ENCODE peak calls at places on chromosomes 7 and 10, in eight cellular contexts. J is WTC11, U is GOT3, C is left colon, V is MCF 10A, G is NCI-H748 treated with DMSO at 0.1 percent for 48 hours, W is naive B cell, E is GM12865. I is an unnamed sample.

GRCh38 chr7:99143522-99143852 is 421 bp downstream of the SMURF1 start:
- DNase-seq in J (no peak), U (no peak), E (no peak), C (no peak), V (no peak), W (no peak), G (no peak), I (no peak)

GRCh38 chr7:109806548-109806947 is 1236.9 kb downstream of the DNAJB9 start:
- DNase-seq in U (no peak), C (no peak), V (no peak), J (no peak), G (no peak), W (no peak), E (no peak), I (no peak)

GRCh38 chr10:102643346-102644065 is 773 bp upstream of the TRIM8 start:
- DNase-seq in G (peak; percentile 3), V (peak; percentile 69), E (peak; percentile 69), U (no peak), C (peak; percentile 67), W (no peak), J (peak; percentile 63), I (peak; percentile 17)

GRCh38 chr10:3624367-3624766 is 160.6 kb downstream of the KLF6 start:
- DNase-seq in W (no peak), C (no peak), J (no peak), U (no peak), G (no peak), V (peak; percentile 84), E (no peak), I (no peak)

GRCh38 chr10:108082596-108082995 is 918.1 kb upstream of the SORCS1 start:
- DNase-seq in J (no peak), W (no peak), V (no peak), U (no peak), E (no peak), C (no peak), G (no peak), I (no peak)

GRCh38 chr10:126029999-126030398 is 133.6 kb downstream of the FANK1 start:
- DNase-seq in W (no peak), G (no peak), C (no peak), V (no peak), U (no peak), E (no peak), J (no peak), I (no peak)

GRCh38 chr10:91251430-91252056 is 31.1 kb downstream of the PCGF5 start:
- DNase-seq in J (peak; percentile 22), U (no peak), C (peak; percentile 37), E (peak; percentile 68), G (peak; percentile 13), V (peak; percentile 80), W (peak; percentile 59), I (no peak)

GRCh38 chr10:43938810-43939209 is 290.1 kb upstream of the ZNF32 start:
- DNase-seq in V (no peak), J (no peak), C (no peak), U (no peak), G (no peak), W (no peak), E (no peak), I (no peak)

GRCh38 chr7:103795787-103796186 is 193.7 kb downstream of the RELN start:
- DNase-seq in G (peak; percentile 53), J (no peak), U (no peak), W (no peak), E (no peak), V (no peak), C (no peak), I (no peak)

GRCh38 chr10:17562572-17562971 is 54.6 kb downstream of the HACD1 start:
- DNase-seq in U (no peak), G (no peak), C (no peak), W (no peak), E (no peak), J (no peak), V (no peak), I (no peak)

GRCh38 chr7:44213872-44214595 is 13.3 kb downstream of the YKT6 start:
- DNase-seq in G (peak; percentile 17), E (peak; percentile 46), J (peak; percentile 47), W (no peak), U (no peak), C (no peak), V (peak; percentile 66), I (no peak)

GRCh38 chr7:155543011-155543881 is 3.1 kb downstream of the CNPY1 start:
- DNase-seq in C (no peak), G (no peak), J (no peak), W (no peak), E (no peak), V (no peak), U (no peak), I (no peak)

GRCh38 chr7:80078882-80079281 is 55.7 kb upstream of the GNAI1 start:
- DNase-seq in C (no peak), W (no peak), V (no peak), G (no peak), U (no peak), J (no peak), E (no peak), I (no peak)